ENCODE peak calls at places on chromosomes 13 and 19, in five cellular contexts. V is K562, Y is hepatocyte, C is H1, S is fibroblast of lung. W is an unnamed sample. For H3K27me3, the result is how much of the 10 kb centered on the place peaks cover.

GRCh38 chr19:49132974-49133609 is 13.7 kb downstream of the PPFIA3 start:
- DNase-seq in V (peak), Y (no peak), C (peak), S (no peak), W (no peak)

GRCh38 chr13:99144306-99144705 is 56.3 kb upstream of the UBAC2 start:
- DNase-seq in V (no peak), Y (no peak), C (no peak), S (no peak), W (no peak)

GRCh38 chr13:50401721-50402510 is 386.7 kb downstream of the KCNRG start:
- DNase-seq in V (no peak), Y (no peak), C (no peak), S (peak), W (peak)

GRCh38 chr19:57334191-57334590 is 13.9 kb downstream of the ZNF543 start:
- DNase-seq in V (no peak), Y (peak), C (no peak), S (no peak), W (no peak)

GRCh38 chr19:7199613-7200533 is 94.3 kb downstream of the INSR start:
- DNase-seq in V (no peak), Y (peak), C (no peak), S (no peak), W (no peak)

GRCh38 chr13:77919351-77920294 is 992 bp upstream of the EDNRB start:
- DNase-seq in V (no peak), Y (peak), C (peak), S (peak), W (peak)

GRCh38 chr13:22061806-22062391 is 391.0 kb downstream of the FGF9 start:
- DNase-seq in V (no peak), Y (no peak), C (no peak), S (no peak), W (no peak)

GRCh38 chr13:97359181-97360057 is 74.5 kb upstream of the RAP2A start:
- DNase-seq in V (peak), Y (peak), C (no peak), S (peak), W (peak)

GRCh38 chr19:19205416-19206410 is 2.5 kb upstream of the NR2C2AP start:
- DNase-seq in V (no peak), Y (no peak), C (no peak), S (no peak), W (no peak)

GRCh38 chr19:44686896-44687295 is 12.1 kb upstream of the CEACAM16 start:
- DNase-seq in V (no peak), Y (no peak), C (no peak), S (no peak), W (no peak)

GRCh38 chr13:77267362-77267761 is 59.5 kb downstream of the MYCBP2 start:
- DNase-seq in V (no peak), Y (no peak), C (no peak), S (no peak), W (peak)

GRCh38 chr19:39128511-39129079 is 3.0 kb downstream of the PAK4 start:
- DNase-seq in V (peak), Y (peak), C (no peak), S (no peak), W (peak)

GRCh38 chr13:81171065-81171647 is 830.2 kb upstream of the SPRY2 start:
- DNase-seq in V (peak), Y (peak), C (no peak), S (peak), W (peak)

GRCh38 chr19:11200015-11200574 is 2.8 kb upstream of the KANK2 start:
- DNase-seq in V (no peak), Y (no peak), C (no peak), S (no peak), W (no peak)

GRCh38 chr13:76116931-76117330 is 480.8 kb downstream of the LMO7 start:
- DNase-seq in V (no peak), Y (no peak), C (no peak), S (no peak), W (no peak)

GRCh38 chr13:41613984-41614581 is 156.7 kb downstream of the RGCC start:
- DNase-seq in V (no peak), Y (peak), C (no peak), S (peak), W (peak)

GRCh38 chr13:101127741-101128353 is 288.5 kb downstream of the NALCN start:
- DNase-seq in V (peak), Y (peak), C (no peak), S (peak), W (peak)

GRCh38 chr19:46204008-46204407 is 25.5 kb upstream of the IGFL1 start:
- DNase-seq in V (no peak), Y (no peak), C (no peak), S (no peak), W (no peak)

GRCh38 chr19:4365791-4366665 is 22.7 kb downstream of the MPND start:
- DNase-seq in V (no peak), Y (no peak), C (peak), S (no peak), W (no peak)

GRCh38 chr19:7830272-7830771 is 304 bp downstream of the EVI5L start:
- DNase-seq in V (no peak), Y (no peak), C (no peak), S (no peak), W (no peak)

GRCh38 chr13:76440568-76440967 is 445.6 kb downstream of the KCTD12 start:
- DNase-seq in V (no peak), Y (no peak), C (no peak), S (no peak), W (no peak)

GRCh38 chr13:113184568-113185440 is 23.7 kb downstream of the PCID2 start:
- DNase-seq in V (no peak), Y (no peak), C (no peak), S (no peak), W (no peak)

GRCh38 chr13:34926513-34926912 is 15.6 kb upstream of the NBEA start:
- DNase-seq in V (no peak), Y (peak), C (no peak), S (peak), W (peak)

GRCh38 chr19:28887920-28888618 is 324.9 kb downstream of the UQCRFS1 start:
- DNase-seq in V (no peak), Y (no peak), C (no peak), S (no peak), W (no peak)

GRCh38 chr19:17155251-17155650 is 59.9 kb upstream of the USE1 start:
- DNase-seq in V (no peak), Y (no peak), C (no peak), S (no peak), W (no peak)

GRCh38 chr13:59700281-59700680 is 463.4 kb downstream of the DIAPH3 start:
- DNase-seq in V (no peak), Y (no peak), C (no peak), S (peak), W (peak)

GRCh38 chr19:46624958-46625661 is at the start of gene PTGIR:
- DNase-seq in V (peak), Y (peak), C (no peak), S (peak), W (peak)

GRCh38 chr13:66984241-66984640 is 245.9 kb downstream of the PCDH9 start:
- DNase-seq in V (no peak), Y (no peak), C (no peak), S (no peak), W (no peak)

GRCh38 chr19:43560687-43561086 is 14.6 kb downstream of the XRCC1 start:
- DNase-seq in V (peak), Y (no peak), C (no peak), S (no peak), W (peak)

GRCh38 chr19:38470788-38471480 is 37.4 kb downstream of the RYR1 start:
- DNase-seq in V (no peak), Y (no peak), C (no peak), S (no peak), W (no peak)

GRCh38 chr19:11223208-11223607 is 16.2 kb upstream of the ANGPTL8 start:
- DNase-seq in V (peak), Y (no peak), C (no peak), S (no peak), W (no peak)

GRCh38 chr19:46296722-46297431 is at the start of gene HIF3A:
- DNase-seq in V (peak), Y (peak), C (peak), S (no peak), W (peak)

GRCh38 chr13:40444241-40444640 is 222.2 kb downstream of the FOXO1 start:
- DNase-seq in V (no peak), Y (no peak), C (no peak), S (peak), W (no peak)

GRCh38 chr13:79194272-79194671 is 211.8 kb downstream of the RBM26 start:
- DNase-seq in V (no peak), Y (no peak), C (no peak), S (no peak), W (no peak)

GRCh38 chr13:103006706-103007426 is 59.4 kb downstream of the SLC10A2 start:
- DNase-seq in V (no peak), Y (peak), C (no peak), S (no peak), W (no peak)

GRCh38 chr13:33509642-33510229 is 224.2 kb upstream of the STARD13 start:
- DNase-seq in V (no peak), Y (no peak), C (no peak), S (peak), W (peak)

GRCh38 chr13:48784906-48785555 is 131.3 kb downstream of the CYSLTR2 start:
- DNase-seq in V (no peak), Y (no peak), C (no peak), S (peak), W (no peak)

GRCh38 chr13:48790199-48790598 is 136.5 kb downstream of the CYSLTR2 start:
- DNase-seq in V (no peak), Y (no peak), C (no peak), S (no peak), W (no peak)

DNA sequence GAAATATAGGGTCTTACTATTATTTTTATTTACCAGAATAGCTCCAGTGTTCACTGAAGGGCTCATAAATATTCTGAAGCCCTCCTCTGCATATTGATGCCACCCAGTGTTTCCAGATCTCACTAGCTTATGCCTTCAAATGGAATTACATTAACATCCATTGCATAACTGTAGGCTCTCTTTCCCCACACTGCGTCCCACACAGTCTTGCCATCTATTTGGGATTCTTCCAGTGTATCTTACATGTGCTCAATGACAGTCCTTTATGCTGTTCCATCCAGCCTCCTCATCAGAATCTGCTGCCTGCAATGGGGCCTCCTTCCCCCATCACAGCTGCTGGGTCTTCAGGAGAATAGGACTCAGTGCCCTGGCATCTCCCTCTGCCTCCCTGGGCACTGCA is 137.3 kb downstream of the CYSLTR2 start:
- DNase-seq in V (no peak), Y (no peak), C (no peak), S (no peak), W (no peak)
- H3K27ac ChIP-seq in V (no peak), Y (no peak), C (no peak), S (no peak), W (no peak)

GRCh38 chr19:1763648-1764292 is 10.5 kb downstream of the ONECUT3 start:
- DNase-seq in V (no peak), Y (no peak), C (no peak), S (no peak), W (no peak)
- TF ChIP-seq EZH2 in V (no peak), Y (peak), C (peak), S (peak), W (peak)

DNA sequence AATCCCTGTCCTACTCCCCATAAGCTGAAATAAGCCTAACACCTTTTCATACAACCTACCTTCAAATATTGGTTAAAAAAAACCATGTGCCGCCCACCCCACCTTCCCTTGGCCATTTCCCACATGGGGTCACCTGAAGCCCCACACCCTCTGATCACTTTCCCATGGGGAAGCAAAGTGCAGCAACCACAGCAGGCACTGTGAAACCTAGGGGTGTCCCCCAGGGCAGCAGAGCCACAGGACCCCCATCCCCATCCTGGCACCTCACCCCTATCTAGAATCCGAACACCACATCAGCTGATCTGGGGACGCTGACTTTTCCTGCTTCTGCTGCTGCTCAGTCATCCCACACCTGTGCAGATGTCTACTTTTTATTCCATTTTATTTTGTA is 19.9 kb downstream of the CEACAM21 start:
- DNase-seq in V (no peak), Y (no peak), C (no peak), S (no peak), W (no peak)
- H3K27me3 ChIP-seq in V (under half), Y (under half), C (under half), S (under half), W (under half)

GRCh38 chr19:20558571-20558970 is 7.0 kb downstream of the ZNF737 start:
- DNase-seq in V (no peak), Y (no peak), C (no peak), S (no peak), W (no peak)
- H3K27ac ChIP-seq in V (no peak), Y (no peak), C (no peak), S (no peak), W (no peak)

W was measured in GM23248.